ENCODE peak calls at places on chromosomes 12 and 14, in six cellular contexts. X is stimulated activated naive CD4-positive, alpha-beta T cell; L is non-pigmented ciliary epithelial cell; A is EL; D is tibial artery; S is NCI-H2227 treated with DMSO at 0.1 percent for 48 hours. T is an unnamed sample.

GRCh38 chr12:14239350-14239934 is 126.0 kb upstream of the ATF7IP start:
- DNase-seq in D (peak), S (no peak), L (no peak), A (peak), X (peak), T (peak)

GRCh38 chr12:50635857-50636256 is 128.0 kb upstream of the ATF1 start:
- DNase-seq in S (no peak), X (no peak), L (no peak), D (no peak), A (no peak), T (no peak)

GRCh38 chr12:101570022-101570421 is 24.7 kb upstream of the MYBPC1 start:
- DNase-seq in A (peak), D (no peak), L (peak), S (peak), X (no peak), T (no peak)

GRCh38 chr12:127125607-127126259 is 1141.2 kb upstream of the TMEM132C start:
- DNase-seq in L (peak), X (no peak), D (no peak), A (peak), S (no peak), T (no peak)

GRCh38 chr14:92215579-92215978 is 93.8 kb downstream of the CPSF2 start:
- DNase-seq in X (no peak), A (no peak), D (no peak), S (no peak), L (no peak), T (no peak)

GRCh38 chr12:15322164-15323054 is at the start of gene PTPRO:
- DNase-seq in L (no peak), A (peak), X (no peak), S (peak), D (no peak), T (no peak)

GRCh38 chr14:99742509-99743487 is 50.4 kb upstream of the EML1 start:
- DNase-seq in S (no peak), X (no peak), D (no peak), A (no peak), L (no peak), T (no peak)

GRCh38 chr12:51593539-51593938 is 2.5 kb downstream of the SCN8A start:
- DNase-seq in D (no peak), A (peak), L (no peak), S (no peak), X (peak), T (no peak)

GRCh38 chr14:49583629-49584028 is 2.6 kb downstream of the RPS29 start:
- DNase-seq in D (no peak), A (no peak), L (no peak), X (no peak), S (no peak), T (no peak)

GRCh38 chr12:17992002-17992656 is 97.9 kb downstream of the RERGL start:
- DNase-seq in X (no peak), S (peak), D (no peak), L (peak), A (peak), T (no peak)

GRCh38 chr12:57006809-57007475 is 596 bp upstream of the ZBTB39 start:
- DNase-seq in A (no peak), X (peak), L (no peak), D (no peak), S (no peak), T (no peak)

GRCh38 chr14:65879218-65880009 is 466.9 kb downstream of the FUT8 start:
- DNase-seq in L (peak), A (peak), S (no peak), D (no peak), X (no peak), T (no peak)

GRCh38 chr14:73059326-73059725 is 992 bp downstream of the RBM25 start:
- DNase-seq in X (no peak), D (no peak), A (peak), L (no peak), S (no peak), T (no peak)

GRCh38 chr12:15956010-15956409 is 44.9 kb downstream of the DERA start:
- DNase-seq in A (no peak), D (no peak), X (no peak), S (no peak), L (no peak), T (no peak)

GRCh38 chr12:56751712-56752598 is at the start of gene PRIM1:
- DNase-seq in L (no peak), A (peak), S (peak), D (peak), X (peak), T (peak)

GRCh38 chr12:18703916-18704315 is 33.9 kb downstream of the PLCZ1 start:
- DNase-seq in D (no peak), X (no peak), S (no peak), A (peak), L (no peak), T (no peak)

GRCh38 chr12:114812858-114813761 is 129.1 kb upstream of the TBX3 start:
- DNase-seq in S (no peak), D (no peak), L (no peak), A (no peak), X (no peak), T (no peak)

GRCh38 chr12:74899031-74899829 is 310.4 kb downstream of the KCNC2 start:
- DNase-seq in X (no peak), A (peak), D (no peak), L (no peak), S (no peak), T (no peak)

GRCh38 chr12:25495336-25496097 is 57.6 kb downstream of the LMNTD1 start:
- DNase-seq in L (peak), S (no peak), X (no peak), D (no peak), A (peak), T (no peak)

GRCh38 chr12:75438052-75438754 is 42.4 kb upstream of the GLIPR1 start:
- DNase-seq in D (peak), S (no peak), L (no peak), A (peak), X (no peak), T (peak)

GRCh38 chr12:64858882-64859281 is 34.4 kb downstream of the TBC1D30 start:
- DNase-seq in A (no peak), L (no peak), D (no peak), S (no peak), X (no peak), T (no peak)

GRCh38 chr12:124395284-124395752 is 100.4 kb downstream of the RFLNA start:
- DNase-seq in S (peak), A (peak), D (no peak), L (no peak), X (no peak), T (no peak)

GRCh38 chr12:124441443-124442190 is 125.8 kb downstream of the NCOR2 start:
- DNase-seq in A (peak), S (no peak), L (peak), D (peak), X (no peak), T (no peak)

GRCh38 chr12:3959799-3960560 is 86.8 kb upstream of the PARP11 start:
- DNase-seq in S (no peak), X (no peak), A (no peak), L (no peak), D (no peak), T (no peak)

GRCh38 chr14:74459289-74459946 is 33.4 kb upstream of the SYNDIG1L start:
- DNase-seq in L (no peak), X (no peak), S (no peak), A (peak), D (peak), T (no peak)

GRCh38 chr14:81472096-81472800 is 61.4 kb downstream of the SEL1L start:
- DNase-seq in X (no peak), A (no peak), L (no peak), D (no peak), S (no peak), T (no peak)

GRCh38 chr12:83150465-83151189 is 463.9 kb downstream of the TMTC2 start:
- DNase-seq in L (no peak), D (no peak), S (no peak), A (no peak), X (no peak), T (no peak)

GRCh38 chr12:104986022-104986941 is at the start of gene NOPCHAP1:
- DNase-seq in D (peak), A (peak), S (peak), L (peak), X (peak), T (peak)